ENCODE peak calls at places on chromosome 19, in six cellular contexts. One of them, this sample, is unnamed.

GRCh38 chr19:30649934-30650614 is 277.9 kb downstream of the ZNF536 start:
- DNase-seq in A549: peak
- DNase-seq in cardiac muscle cell: peak
- DNase-seq in endodermal cell: peak
- DNase-seq in PC-3: peak
- DNase-seq in heart right ventricle: peak
- DNase-seq in this sample: peak

GRCh38 chr19:6045108-6045507 is 65.2 kb downstream of the RFX2 start:
- DNase-seq in A549: no peak
- DNase-seq in heart right ventricle: no peak
- DNase-seq in cardiac muscle cell: no peak
- DNase-seq in endodermal cell: no peak
- DNase-seq in PC-3: no peak
- DNase-seq in this sample: no peak

GRCh38 chr19:42116308-42117075 is 15.8 kb downstream of the POU2F2 start:
- DNase-seq in endodermal cell: no peak
- DNase-seq in PC-3: no peak
- DNase-seq in heart right ventricle: no peak
- DNase-seq in cardiac muscle cell: no peak
- DNase-seq in A549: no peak
- DNase-seq in this sample: no peak

GRCh38 chr19:43470288-43470687 is 4.9 kb upstream of the LYPD3 start:
- DNase-seq in A549: no peak
- DNase-seq in heart right ventricle: no peak
- DNase-seq in endodermal cell: peak
- DNase-seq in PC-3: peak
- DNase-seq in cardiac muscle cell: no peak
- DNase-seq in this sample: no peak

GRCh38 chr19:52188822-52189744 is 769 bp upstream of the PPP2R1A start:
- DNase-seq in cardiac muscle cell: peak
- DNase-seq in A549: peak
- DNase-seq in PC-3: no peak
- DNase-seq in heart right ventricle: no peak
- DNase-seq in endodermal cell: no peak
- DNase-seq in this sample: peak

GRCh38 chr19:43532571-43532961 is 422 bp upstream of the ZNF575 start:
- DNase-seq in PC-3: no peak
- DNase-seq in A549: no peak
- DNase-seq in heart right ventricle: no peak
- DNase-seq in cardiac muscle cell: no peak
- DNase-seq in endodermal cell: no peak
- DNase-seq in this sample: no peak

GRCh38 chr19:39052243-39052746 is 19.9 kb upstream of the FBXO27 start:
- DNase-seq in heart right ventricle: peak
- DNase-seq in PC-3: peak
- DNase-seq in endodermal cell: peak
- DNase-seq in cardiac muscle cell: peak
- DNase-seq in A549: peak
- DNase-seq in this sample: peak

GRCh38 chr19:49988433-49988832 is 27.5 kb upstream of the SIGLEC11 start:
- DNase-seq in PC-3: peak
- DNase-seq in endodermal cell: no peak
- DNase-seq in cardiac muscle cell: no peak
- DNase-seq in A549: no peak
- DNase-seq in heart right ventricle: no peak
- DNase-seq in this sample: peak

GRCh38 chr19:38657633-38658222 is 10.3 kb downstream of the ACTN4 start:
- DNase-seq in A549: peak
- DNase-seq in cardiac muscle cell: no peak
- DNase-seq in endodermal cell: no peak
- DNase-seq in PC-3: peak
- DNase-seq in heart right ventricle: no peak
- DNase-seq in this sample: no peak

GRCh38 chr19:50835103-50835784 is 1.9 kb upstream of the KLK15 start:
- DNase-seq in endodermal cell: no peak
- DNase-seq in PC-3: no peak
- DNase-seq in cardiac muscle cell: peak
- DNase-seq in heart right ventricle: no peak
- DNase-seq in A549: no peak
- DNase-seq in this sample: no peak

GRCh38 chr19:2648528-2648937 is 54.0 kb downstream of the GNG7 start:
- DNase-seq in endodermal cell: peak
- DNase-seq in PC-3: peak
- DNase-seq in A549: peak
- DNase-seq in heart right ventricle: peak
- DNase-seq in cardiac muscle cell: peak
- DNase-seq in this sample: peak

GRCh38 chr19:28869459-28869858 is 343.5 kb downstream of the UQCRFS1 start:
- DNase-seq in PC-3: no peak
- DNase-seq in cardiac muscle cell: no peak
- DNase-seq in heart right ventricle: no peak
- DNase-seq in endodermal cell: no peak
- DNase-seq in A549: no peak
- DNase-seq in this sample: no peak

GRCh38 chr19:27885361-27885760 is 1327.6 kb downstream of the UQCRFS1 start:
- DNase-seq in endodermal cell: peak
- DNase-seq in A549: no peak
- DNase-seq in cardiac muscle cell: no peak
- DNase-seq in heart right ventricle: no peak
- DNase-seq in PC-3: no peak
- DNase-seq in this sample: no peak

GRCh38 chr19:33040994-33041827 is 23.5 kb downstream of the RHPN2 start:
- DNase-seq in endodermal cell: no peak
- DNase-seq in cardiac muscle cell: no peak
- DNase-seq in A549: peak
- DNase-seq in heart right ventricle: no peak
- DNase-seq in PC-3: peak
- DNase-seq in this sample: no peak

GRCh38 chr19:3075605-3076431 is 13.5 kb upstream of the TLE5 start:
- DNase-seq in PC-3: peak
- DNase-seq in endodermal cell: peak
- DNase-seq in heart right ventricle: no peak
- DNase-seq in cardiac muscle cell: peak
- DNase-seq in A549: no peak
- DNase-seq in this sample: no peak

GRCh38 chr19:54473071-54473941 is at the start of gene CDC42EP5:
- DNase-seq in cardiac muscle cell: peak
- DNase-seq in PC-3: no peak
- DNase-seq in A549: no peak
- DNase-seq in endodermal cell: peak
- DNase-seq in heart right ventricle: peak
- DNase-seq in this sample: no peak

GRCh38 chr19:2494447-2495129 is 18.7 kb downstream of the GADD45B start:
- DNase-seq in endodermal cell: no peak
- DNase-seq in heart right ventricle: peak
- DNase-seq in PC-3: peak
- DNase-seq in A549: peak
- DNase-seq in cardiac muscle cell: peak
- DNase-seq in this sample: peak

GRCh38 chr19:55034751-55035150 is 3.3 kb downstream of the GP6 start:
- DNase-seq in cardiac muscle cell: no peak
- DNase-seq in heart right ventricle: no peak
- DNase-seq in PC-3: no peak
- DNase-seq in A549: no peak
- DNase-seq in endodermal cell: no peak
- DNase-seq in this sample: no peak

GRCh38 chr19:21626924-21627697 is 121.7 kb downstream of the ZNF429 start:
- DNase-seq in cardiac muscle cell: no peak
- DNase-seq in PC-3: no peak
- DNase-seq in heart right ventricle: no peak
- DNase-seq in endodermal cell: no peak
- DNase-seq in A549: no peak
- DNase-seq in this sample: no peak

GRCh38 chr19:30857388-30857787 is 485.2 kb downstream of the ZNF536 start:
- DNase-seq in PC-3: no peak
- DNase-seq in A549: no peak
- DNase-seq in heart right ventricle: no peak
- DNase-seq in endodermal cell: peak
- DNase-seq in cardiac muscle cell: no peak
- DNase-seq in this sample: no peak

DNA sequence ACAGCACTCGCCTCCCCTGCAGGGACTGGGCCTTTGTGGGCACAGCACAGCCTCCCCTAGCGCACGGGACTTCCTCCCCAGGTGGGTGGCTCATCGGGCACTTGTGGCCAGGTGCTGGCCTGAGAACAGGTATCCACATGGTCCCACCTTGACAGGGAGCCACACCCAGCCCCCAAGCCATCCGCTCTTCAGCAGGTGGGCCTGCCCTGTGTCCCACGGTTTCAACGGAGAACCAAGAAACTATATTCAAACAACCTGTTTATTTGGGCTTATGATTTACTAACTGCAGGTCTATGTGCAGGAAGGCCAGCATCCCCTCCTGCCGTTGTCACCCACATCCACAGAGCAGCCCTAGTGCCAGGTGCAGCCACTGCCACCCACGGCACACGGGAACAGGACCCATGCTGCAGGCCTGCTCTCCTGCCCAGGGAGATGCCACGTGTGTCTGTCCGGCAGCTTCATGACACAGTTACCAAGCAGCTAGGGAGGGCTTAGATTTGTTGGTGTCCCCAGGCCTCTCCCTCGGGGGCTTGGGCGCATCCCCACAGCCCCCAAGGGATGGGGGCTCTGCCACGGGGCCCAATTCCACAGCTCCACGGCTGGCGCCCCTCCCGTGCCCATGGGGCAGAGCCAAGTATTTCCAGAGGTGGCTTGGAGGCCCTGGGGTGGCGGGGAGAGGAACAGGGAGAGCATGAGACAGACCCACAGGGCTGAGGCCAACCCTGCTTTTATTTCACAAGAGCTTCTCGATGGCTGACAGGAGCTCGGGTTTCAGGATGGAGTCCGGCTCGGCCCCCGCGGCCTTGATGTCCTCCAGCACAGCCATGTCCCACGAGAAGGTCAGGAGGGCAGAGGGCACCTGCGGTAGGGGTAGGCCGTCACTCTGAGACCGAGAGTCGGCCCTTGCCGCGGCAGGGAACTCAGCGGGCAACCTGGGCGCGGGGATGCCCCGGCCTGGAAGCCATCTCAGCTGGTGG is 12.5 kb downstream of the UBXN6 start:
- DNase-seq in PC-3: no peak
- DNase-seq in A549: no peak
- DNase-seq in endodermal cell: peak
- DNase-seq in heart right ventricle: no peak
- DNase-seq in cardiac muscle cell: no peak
- DNase-seq in this sample: no peak
- H3K27ac ChIP-seq in PC-3: no peak
- H3K27ac ChIP-seq in A549: no peak
- H3K27ac ChIP-seq in endodermal cell: no peak
- H3K27ac ChIP-seq in heart right ventricle: no peak
- H3K27ac ChIP-seq in cardiac muscle cell: peak
- H3K27ac ChIP-seq in this sample: no peak

GRCh38 chr19:47661571-47661970 is 51.7 kb upstream of the EHD2 start:
- DNase-seq in endodermal cell: no peak
- DNase-seq in heart right ventricle: no peak
- DNase-seq in cardiac muscle cell: no peak
- DNase-seq in A549: no peak
- DNase-seq in PC-3: no peak
- DNase-seq in this sample: no peak

GRCh38 chr19:47661161-47661560 is 52.1 kb upstream of the EHD2 start:
- DNase-seq in heart right ventricle: no peak
- DNase-seq in cardiac muscle cell: no peak
- DNase-seq in PC-3: no peak
- DNase-seq in endodermal cell: no peak
- DNase-seq in A549: no peak
- DNase-seq in this sample: no peak

GRCh38 chr19:47657719-47658118 is 48.8 kb downstream of the BICRA start:
- DNase-seq in A549: no peak
- DNase-seq in endodermal cell: no peak
- DNase-seq in PC-3: no peak
- DNase-seq in heart right ventricle: no peak
- DNase-seq in cardiac muscle cell: no peak
- DNase-seq in this sample: no peak

GRCh38 chr19:47660435-47660832 is 51.5 kb downstream of the BICRA start:
- DNase-seq in cardiac muscle cell: no peak
- DNase-seq in PC-3: peak
- DNase-seq in endodermal cell: no peak
- DNase-seq in heart right ventricle: no peak
- DNase-seq in A549: peak
- DNase-seq in this sample: no peak

GRCh38 chr19:47658431-47659383 is 49.8 kb downstream of the BICRA start:
- DNase-seq in heart right ventricle: no peak
- DNase-seq in PC-3: no peak
- DNase-seq in endodermal cell: no peak
- DNase-seq in A549: no peak
- DNase-seq in cardiac muscle cell: no peak
- DNase-seq in this sample: no peak
- H3K27ac ChIP-seq in heart right ventricle: no peak
- H3K27ac ChIP-seq in PC-3: peak
- H3K27ac ChIP-seq in endodermal cell: no peak
- H3K27ac ChIP-seq in A549: no peak
- H3K27ac ChIP-seq in cardiac muscle cell: peak
- H3K27ac ChIP-seq in this sample: peak

GRCh38 chr19:16435999-16436650 is 35.6 kb downstream of the EPS15L1 start:
- DNase-seq in heart right ventricle: no peak
- DNase-seq in A549: no peak
- DNase-seq in endodermal cell: no peak
- DNase-seq in cardiac muscle cell: peak
- DNase-seq in PC-3: no peak
- DNase-seq in this sample: no peak
- H3K27ac ChIP-seq in heart right ventricle: peak
- H3K27ac ChIP-seq in A549: no peak
- H3K27ac ChIP-seq in endodermal cell: no peak
- H3K27ac ChIP-seq in cardiac muscle cell: peak
- H3K27ac ChIP-seq in PC-3: no peak
- H3K27ac ChIP-seq in this sample: peak

GRCh38 chr19:44814517-44814916 is 5.6 kb downstream of the BCAM start:
- DNase-seq in A549: no peak
- DNase-seq in cardiac muscle cell: no peak
- DNase-seq in endodermal cell: no peak
- DNase-seq in heart right ventricle: no peak
- DNase-seq in PC-3: no peak
- DNase-seq in this sample: no peak

GRCh38 chr19:44817725-44818469 is 9.0 kb downstream of the BCAM start:
- DNase-seq in endodermal cell: no peak
- DNase-seq in PC-3: no peak
- DNase-seq in A549: no peak
- DNase-seq in heart right ventricle: no peak
- DNase-seq in cardiac muscle cell: no peak
- DNase-seq in this sample: no peak

GRCh38 chr19:44818470-44818856 is 9.6 kb downstream of the BCAM start:
- DNase-seq in endodermal cell: no peak
- DNase-seq in PC-3: no peak
- DNase-seq in heart right ventricle: no peak
- DNase-seq in A549: no peak
- DNase-seq in cardiac muscle cell: no peak
- DNase-seq in this sample: no peak

GRCh38 chr19:44814132-44814470 is 5.2 kb downstream of the BCAM start:
- DNase-seq in PC-3: no peak
- DNase-seq in heart right ventricle: no peak
- DNase-seq in A549: no peak
- DNase-seq in cardiac muscle cell: no peak
- DNase-seq in endodermal cell: no peak
- DNase-seq in this sample: no peak

DNA sequence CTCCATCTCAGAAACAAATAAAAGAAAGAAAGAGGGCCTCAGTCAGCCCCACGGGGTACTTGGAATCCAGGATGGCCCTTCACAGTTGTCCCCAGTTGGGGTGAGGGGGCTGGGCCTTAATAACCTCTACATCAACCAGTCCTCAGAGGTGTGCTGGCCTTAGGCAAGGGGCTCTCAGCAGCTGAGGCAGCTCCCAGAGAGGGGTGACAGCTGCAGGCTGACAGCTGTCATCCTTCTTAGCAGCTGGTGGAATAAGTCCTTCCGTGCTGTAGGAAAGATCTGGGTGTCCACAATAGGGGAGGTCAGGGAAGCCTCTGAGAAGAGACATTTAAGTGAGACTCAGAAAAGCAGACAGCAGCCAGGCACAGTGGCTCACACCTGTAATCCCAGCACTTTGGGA is 7.4 kb downstream of the BCAM start:
- DNase-seq in cardiac muscle cell: no peak
- DNase-seq in endodermal cell: no peak
- DNase-seq in A549: no peak
- DNase-seq in PC-3: no peak
- DNase-seq in heart right ventricle: no peak
- DNase-seq in this sample: no peak
- H3K27ac ChIP-seq in cardiac muscle cell: no peak
- H3K27ac ChIP-seq in endodermal cell: no peak
- H3K27ac ChIP-seq in A549: no peak
- H3K27ac ChIP-seq in PC-3: no peak
- H3K27ac ChIP-seq in heart right ventricle: no peak
- H3K27ac ChIP-seq in this sample: no peak

This sample was measured in caudate nucleus.